ENCODE peak calls at places on chromosomes 13 and 19, in eight cellular contexts. P is upper lobe of right lung, Q is activated T-cell treated with anti-CD3 and anti-CD28 coated beads for 48 hours, I is IMR-90, B is glutamatergic neuron, W is erythroblast, O is T-helper 17 cell, J is BJ. H is an unnamed sample.
A peak's percentile ranks its signal among the peaks of the same experiment; 100 is the strongest.

GRCh38 chr13:86757236-86757978 is 913.8 kb upstream of the SLITRK5 start:
- DNase-seq in O (peak; percentile 23), B (no peak), I (no peak), W (no peak), J (no peak), P (no peak), Q (peak; percentile 0), H (no peak)

GRCh38 chr13:23790591-23791170 is 98.5 kb downstream of the MIPEP start:
- DNase-seq in J (peak; percentile 95), W (no peak), P (no peak), O (no peak), I (peak; percentile 82), Q (no peak), B (no peak), H (no peak)

GRCh38 chr19:55688422-55689218 is 13.6 kb downstream of the EPN1 start:
- DNase-seq in Q (no peak), J (no peak), B (peak; percentile 76), O (no peak), W (peak; percentile 52), P (peak; percentile 63), I (no peak), H (no peak)

GRCh38 chr19:28358604-28359003 is 854.3 kb downstream of the UQCRFS1 start:
- DNase-seq in Q (no peak), J (no peak), W (no peak), B (no peak), I (no peak), P (no peak), O (no peak), H (no peak)

GRCh38 chr13:20403826-20404225 is 121.8 kb downstream of the CRYL1 start:
- DNase-seq in W (no peak), J (no peak), O (no peak), P (no peak), B (no peak), Q (no peak), I (no peak), H (no peak)

GRCh38 chr19:23787106-23787505 is 28.4 kb upstream of the ZNF681 start:
- DNase-seq in P (no peak), O (no peak), Q (no peak), I (peak; percentile 1), J (no peak), B (no peak), W (no peak), H (no peak)

GRCh38 chr13:31908696-31909386 is 122.7 kb upstream of the FRY start:
- DNase-seq in P (no peak), Q (no peak), B (no peak), W (no peak), I (no peak), O (no peak), J (no peak), H (no peak)

GRCh38 chr13:42174344-42175162 is 97.4 kb upstream of the AKAP11 start:
- DNase-seq in O (no peak), J (peak; percentile 32), W (peak; percentile 63), B (no peak), I (peak; percentile 73), P (no peak), Q (no peak), H (no peak)

GRCh38 chr13:98798849-98799645 is 46.6 kb upstream of the SLC15A1 start:
- DNase-seq in W (no peak), O (no peak), P (no peak), I (peak; percentile 61), J (peak; percentile 67), B (no peak), Q (no peak), H (no peak)

GRCh38 chr13:38735655-38736440 is 49.0 kb downstream of the FREM2 start:
- DNase-seq in I (no peak), W (no peak), P (no peak), J (no peak), O (no peak), Q (no peak), B (no peak), H (no peak)